ENCODE peak calls at places on chromosomes 2 and 18, in six cellular contexts. One of them, this sample, is unnamed.

GRCh38 chr2:40213071-40213470 is 238.8 kb downstream of the SLC8A1 start:
- DNase-seq in lung: no peak
- DNase-seq in PC-9: no peak
- DNase-seq in mucosa of descending colon: no peak
- DNase-seq in astrocyte: peak
- DNase-seq in epithelial cell of esophagus: peak
- DNase-seq in this sample: peak

GRCh38 chr2:28544915-28545589 is 49.2 kb downstream of the PLB1 start:
- DNase-seq in lung: no peak
- DNase-seq in PC-9: peak
- DNase-seq in mucosa of descending colon: peak
- DNase-seq in astrocyte: no peak
- DNase-seq in epithelial cell of esophagus: peak
- DNase-seq in this sample: no peak

GRCh38 chr2:134206573-134206972 is 47.3 kb upstream of the MGAT5 start:
- DNase-seq in lung: no peak
- DNase-seq in PC-9: no peak
- DNase-seq in mucosa of descending colon: no peak
- DNase-seq in astrocyte: peak
- DNase-seq in epithelial cell of esophagus: peak
- DNase-seq in this sample: peak

GRCh38 chr2:55090702-55091101 is 40.5 kb upstream of the RTN4 start:
- DNase-seq in lung: no peak
- DNase-seq in PC-9: no peak
- DNase-seq in mucosa of descending colon: no peak
- DNase-seq in astrocyte: no peak
- DNase-seq in epithelial cell of esophagus: peak
- DNase-seq in this sample: no peak

GRCh38 chr2:237714690-237715458 is 83.7 kb upstream of the RBM44 start:
- DNase-seq in lung: peak
- DNase-seq in PC-9: no peak
- DNase-seq in mucosa of descending colon: no peak
- DNase-seq in astrocyte: peak
- DNase-seq in epithelial cell of esophagus: peak
- DNase-seq in this sample: peak

GRCh38 chr2:209790066-209790728 is 18.6 kb downstream of the UNC80 start:
- DNase-seq in lung: no peak
- DNase-seq in PC-9: no peak
- DNase-seq in mucosa of descending colon: no peak
- DNase-seq in astrocyte: no peak
- DNase-seq in epithelial cell of esophagus: no peak
- DNase-seq in this sample: no peak

GRCh38 chr2:26904839-26905238 is 56.9 kb downstream of the DPYSL5 start:
- DNase-seq in lung: no peak
- DNase-seq in PC-9: no peak
- DNase-seq in mucosa of descending colon: no peak
- DNase-seq in astrocyte: no peak
- DNase-seq in epithelial cell of esophagus: no peak
- DNase-seq in this sample: no peak

GRCh38 chr2:222179592-222179991 is 119.2 kb downstream of the PAX3 start:
- DNase-seq in lung: no peak
- DNase-seq in PC-9: no peak
- DNase-seq in mucosa of descending colon: no peak
- DNase-seq in astrocyte: no peak
- DNase-seq in epithelial cell of esophagus: no peak
- DNase-seq in this sample: no peak

GRCh38 chr18:58714821-58715220 is 43.6 kb downstream of the MALT1 start:
- DNase-seq in lung: no peak
- DNase-seq in PC-9: no peak
- DNase-seq in mucosa of descending colon: no peak
- DNase-seq in astrocyte: no peak
- DNase-seq in epithelial cell of esophagus: no peak
- DNase-seq in this sample: no peak

GRCh38 chr18:5464241-5464640 is 79.6 kb downstream of the EPB41L3 start:
- DNase-seq in lung: no peak
- DNase-seq in PC-9: no peak
- DNase-seq in mucosa of descending colon: no peak
- DNase-seq in astrocyte: no peak
- DNase-seq in epithelial cell of esophagus: peak
- DNase-seq in this sample: peak

GRCh38 chr18:32271649-32272324 is 81.9 kb downstream of the MEP1B start:
- DNase-seq in lung: no peak
- DNase-seq in PC-9: no peak
- DNase-seq in mucosa of descending colon: no peak
- DNase-seq in astrocyte: peak
- DNase-seq in epithelial cell of esophagus: peak
- DNase-seq in this sample: peak

GRCh38 chr2:211982162-211982561 is 556.4 kb downstream of the ERBB4 start:
- DNase-seq in lung: no peak
- DNase-seq in PC-9: no peak
- DNase-seq in mucosa of descending colon: no peak
- DNase-seq in astrocyte: no peak
- DNase-seq in epithelial cell of esophagus: no peak
- DNase-seq in this sample: peak

GRCh38 chr2:219991116-219991515 is 363.7 kb downstream of the SLC4A3 start:
- DNase-seq in lung: no peak
- DNase-seq in PC-9: no peak
- DNase-seq in mucosa of descending colon: no peak
- DNase-seq in astrocyte: no peak
- DNase-seq in epithelial cell of esophagus: no peak
- DNase-seq in this sample: no peak

GRCh38 chr2:224937887-224938286 is 104.4 kb downstream of the DOCK10 start:
- DNase-seq in lung: no peak
- DNase-seq in PC-9: no peak
- DNase-seq in mucosa of descending colon: no peak
- DNase-seq in astrocyte: no peak
- DNase-seq in epithelial cell of esophagus: no peak
- DNase-seq in this sample: no peak

GRCh38 chr18:59220784-59221765 is 1.1 kb downstream of the GRP start:
- DNase-seq in lung: no peak
- DNase-seq in PC-9: no peak
- DNase-seq in mucosa of descending colon: no peak
- DNase-seq in astrocyte: no peak
- DNase-seq in epithelial cell of esophagus: peak
- DNase-seq in this sample: no peak

GRCh38 chr2:16666453-16666801 is 793 bp upstream of the CYRIA start:
- DNase-seq in lung: no peak
- DNase-seq in PC-9: peak
- DNase-seq in mucosa of descending colon: no peak
- DNase-seq in astrocyte: peak
- DNase-seq in epithelial cell of esophagus: no peak
- DNase-seq in this sample: peak

DNA sequence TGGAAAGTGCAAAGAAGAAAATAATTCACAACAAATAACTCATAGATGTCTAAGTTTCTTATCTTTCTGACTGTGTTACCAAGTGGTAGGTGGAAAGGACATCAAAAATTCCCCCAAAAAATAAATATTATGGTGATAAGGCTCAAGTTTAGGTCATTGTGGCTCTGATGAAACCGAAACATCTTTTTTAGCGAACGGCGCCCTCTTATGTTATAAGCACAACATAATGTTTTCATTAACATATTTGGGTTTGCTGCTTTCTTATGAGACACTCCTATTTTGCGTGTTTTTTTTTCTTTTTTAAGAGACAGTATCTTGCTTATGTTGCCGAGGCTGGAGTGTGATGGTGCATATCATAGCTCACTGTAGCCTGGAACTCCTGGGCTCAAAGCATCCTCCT is 38.6 kb upstream of the SLC35G4 start:
- DNase-seq in lung: no peak
- DNase-seq in PC-9: no peak
- DNase-seq in mucosa of descending colon: no peak
- DNase-seq in astrocyte: no peak
- DNase-seq in epithelial cell of esophagus: no peak
- DNase-seq in this sample: peak
- TF ChIP-seq CTCF in lung: no peak
- TF ChIP-seq CTCF in PC-9: no peak
- TF ChIP-seq CTCF in mucosa of descending colon: no peak
- TF ChIP-seq CTCF in astrocyte: peak
- TF ChIP-seq CTCF in epithelial cell of esophagus: no peak
- TF ChIP-seq CTCF in this sample: peak

GRCh38 chr18:21650301-21650700 is 38.2 kb downstream of the SNRPD1 start:
- DNase-seq in lung: no peak
- DNase-seq in PC-9: no peak
- DNase-seq in mucosa of descending colon: no peak
- DNase-seq in astrocyte: no peak
- DNase-seq in epithelial cell of esophagus: no peak
- DNase-seq in this sample: no peak
- H3K4me3 ChIP-seq in lung: no peak
- H3K4me3 ChIP-seq in PC-9: no peak
- H3K4me3 ChIP-seq in mucosa of descending colon: no peak
- H3K4me3 ChIP-seq in astrocyte: no peak
- H3K4me3 ChIP-seq in epithelial cell of esophagus: no peak
- H3K4me3 ChIP-seq in this sample: no peak

DNA sequence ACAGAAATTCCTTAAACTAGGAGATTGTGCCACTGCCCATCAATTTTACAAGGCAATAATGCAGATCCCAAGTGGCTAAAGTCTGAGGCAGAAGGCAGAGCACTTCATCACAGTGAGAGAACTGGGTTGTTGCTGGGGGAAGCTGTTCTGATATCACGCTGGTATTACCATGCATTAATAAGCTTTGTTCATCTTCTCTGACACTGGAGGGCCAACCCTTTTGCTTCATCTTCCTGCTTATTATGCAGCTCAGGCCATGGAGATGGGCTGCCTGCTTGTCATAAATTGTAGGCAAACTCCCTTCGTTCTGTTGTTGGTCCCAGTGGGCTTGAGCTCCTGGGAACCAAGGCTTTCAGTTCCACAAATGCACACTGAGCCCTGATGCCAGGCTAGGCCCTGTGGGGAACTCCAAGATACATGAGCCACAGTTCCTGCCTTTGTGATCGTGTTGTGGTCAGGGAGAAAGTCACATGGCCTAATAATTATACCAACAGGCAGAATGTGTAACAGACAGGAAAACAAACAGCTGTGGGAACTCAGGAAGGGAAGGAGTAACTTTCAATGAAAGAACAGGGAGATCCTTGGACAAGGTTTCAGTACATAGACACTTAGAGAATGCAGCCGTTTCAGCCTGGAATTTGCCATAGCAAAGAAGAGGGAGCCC is 49.1 kb upstream of the BCL2L11 start:
- DNase-seq in lung: no peak
- DNase-seq in PC-9: peak
- DNase-seq in mucosa of descending colon: peak
- DNase-seq in astrocyte: peak
- DNase-seq in epithelial cell of esophagus: peak
- DNase-seq in this sample: peak
- TF ChIP-seq CTCF in lung: no peak
- TF ChIP-seq CTCF in PC-9: no peak
- TF ChIP-seq CTCF in mucosa of descending colon: no peak
- TF ChIP-seq CTCF in astrocyte: no peak
- TF ChIP-seq CTCF in epithelial cell of esophagus: no peak
- TF ChIP-seq CTCF in this sample: no peak

GRCh38 chr2:49162151-49162550 is 7.8 kb upstream of the FSHR start:
- DNase-seq in lung: no peak
- DNase-seq in PC-9: no peak
- DNase-seq in mucosa of descending colon: no peak
- DNase-seq in astrocyte: peak
- DNase-seq in epithelial cell of esophagus: no peak
- DNase-seq in this sample: no peak

GRCh38 chr2:49165662-49166061 is 11.3 kb upstream of the FSHR start:
- DNase-seq in lung: no peak
- DNase-seq in PC-9: no peak
- DNase-seq in mucosa of descending colon: no peak
- DNase-seq in astrocyte: no peak
- DNase-seq in epithelial cell of esophagus: no peak
- DNase-seq in this sample: no peak
- H3K4me3 ChIP-seq in lung: no peak
- H3K4me3 ChIP-seq in PC-9: no peak
- H3K4me3 ChIP-seq in mucosa of descending colon: no peak
- H3K4me3 ChIP-seq in astrocyte: no peak
- H3K4me3 ChIP-seq in epithelial cell of esophagus: no peak
- H3K4me3 ChIP-seq in this sample: no peak

GRCh38 chr2:79011485-79011884 is 14.0 kb upstream of the REG3G start:
- DNase-seq in lung: no peak
- DNase-seq in PC-9: no peak
- DNase-seq in mucosa of descending colon: no peak
- DNase-seq in astrocyte: no peak
- DNase-seq in epithelial cell of esophagus: no peak
- DNase-seq in this sample: no peak
- TF ChIP-seq CTCF in lung: no peak
- TF ChIP-seq CTCF in PC-9: no peak
- TF ChIP-seq CTCF in mucosa of descending colon: no peak
- TF ChIP-seq CTCF in astrocyte: no peak
- TF ChIP-seq CTCF in epithelial cell of esophagus: no peak
- TF ChIP-seq CTCF in this sample: no peak

GRCh38 chr2:25041307-25041927 is 459 bp upstream of the EFR3B start:
- DNase-seq in lung: peak
- DNase-seq in PC-9: peak
- DNase-seq in mucosa of descending colon: peak
- DNase-seq in astrocyte: no peak
- DNase-seq in epithelial cell of esophagus: peak
- DNase-seq in this sample: peak
- H3K4me3 ChIP-seq in lung: no peak
- H3K4me3 ChIP-seq in PC-9: peak
- H3K4me3 ChIP-seq in mucosa of descending colon: no peak
- H3K4me3 ChIP-seq in astrocyte: no peak
- H3K4me3 ChIP-seq in epithelial cell of esophagus: peak
- H3K4me3 ChIP-seq in this sample: peak

DNA sequence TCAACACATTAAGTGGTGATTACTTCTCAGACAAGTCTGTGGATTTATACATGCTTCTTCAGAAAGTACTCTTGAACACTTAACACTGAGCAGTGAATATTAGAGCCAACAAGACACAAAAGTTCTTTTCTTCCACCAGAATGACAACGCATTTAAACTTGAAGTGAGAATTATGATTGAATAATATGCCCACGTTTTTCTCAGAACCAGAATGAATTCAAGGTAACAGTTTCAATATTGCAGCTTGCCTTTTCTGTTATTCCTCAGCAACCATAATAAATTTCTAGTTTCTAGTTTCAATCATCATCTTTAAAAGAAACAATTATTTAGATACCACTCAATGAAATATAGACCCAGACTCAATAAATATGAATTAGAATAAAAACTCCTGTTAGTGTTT is 547.0 kb downstream of the NUP35 start:
- DNase-seq in lung: no peak
- DNase-seq in PC-9: no peak
- DNase-seq in mucosa of descending colon: no peak
- DNase-seq in astrocyte: no peak
- DNase-seq in epithelial cell of esophagus: no peak
- DNase-seq in this sample: no peak
- TF ChIP-seq CTCF in lung: no peak
- TF ChIP-seq CTCF in PC-9: no peak
- TF ChIP-seq CTCF in mucosa of descending colon: no peak
- TF ChIP-seq CTCF in astrocyte: no peak
- TF ChIP-seq CTCF in epithelial cell of esophagus: no peak
- TF ChIP-seq CTCF in this sample: no peak

GRCh38 chr2:65922030-65922429 is 489.6 kb upstream of the SPRED2 start:
- DNase-seq in lung: no peak
- DNase-seq in PC-9: no peak
- DNase-seq in mucosa of descending colon: peak
- DNase-seq in astrocyte: no peak
- DNase-seq in epithelial cell of esophagus: no peak
- DNase-seq in this sample: no peak
- H3K4me3 ChIP-seq in lung: no peak
- H3K4me3 ChIP-seq in PC-9: no peak
- H3K4me3 ChIP-seq in mucosa of descending colon: no peak
- H3K4me3 ChIP-seq in astrocyte: no peak
- H3K4me3 ChIP-seq in epithelial cell of esophagus: no peak
- H3K4me3 ChIP-seq in this sample: no peak

GRCh38 chr2:151526572-151527090 is 116.9 kb downstream of the RIF1 start:
- DNase-seq in lung: no peak
- DNase-seq in PC-9: no peak
- DNase-seq in mucosa of descending colon: no peak
- DNase-seq in astrocyte: no peak
- DNase-seq in epithelial cell of esophagus: no peak
- DNase-seq in this sample: no peak
- TF ChIP-seq CTCF in lung: no peak
- TF ChIP-seq CTCF in PC-9: no peak
- TF ChIP-seq CTCF in mucosa of descending colon: no peak
- TF ChIP-seq CTCF in astrocyte: no peak
- TF ChIP-seq CTCF in epithelial cell of esophagus: no peak
- TF ChIP-seq CTCF in this sample: no peak